ENCODE peak calls at places on chromosomes 1 and 21, in seven cellular contexts. One of them, this sample, is unnamed. For H3K27me3 and H3K36me3, the result is how much of the 10 kb centered on the place peaks cover.

GRCh38 chr21:45326169-45326833 is 38.6 kb upstream of the POFUT2 start:
- DNase-seq in left ventricle myocardium inferior: peak
- DNase-seq in heart right ventricle: no peak
- DNase-seq in ovary: peak
- DNase-seq in tibial artery: no peak
- DNase-seq in spleen: peak
- DNase-seq in right lobe of liver: no peak
- DNase-seq in this sample: no peak

GRCh38 chr21:28215214-28215954 is 777.3 kb downstream of the LTN1 start:
- DNase-seq in left ventricle myocardium inferior: no peak
- DNase-seq in heart right ventricle: peak
- DNase-seq in ovary: peak
- DNase-seq in tibial artery: peak
- DNase-seq in spleen: no peak
- DNase-seq in right lobe of liver: no peak
- DNase-seq in this sample: no peak

GRCh38 chr1:231931846-231932454 is 305.4 kb downstream of the DISC1 start:
- DNase-seq in left ventricle myocardium inferior: no peak
- DNase-seq in heart right ventricle: no peak
- DNase-seq in ovary: no peak
- DNase-seq in tibial artery: no peak
- DNase-seq in spleen: no peak
- DNase-seq in right lobe of liver: no peak
- DNase-seq in this sample: no peak

GRCh38 chr1:158754420-158754819 is at the start of gene OR6K6:
- DNase-seq in left ventricle myocardium inferior: no peak
- DNase-seq in heart right ventricle: no peak
- DNase-seq in ovary: no peak
- DNase-seq in tibial artery: no peak
- DNase-seq in spleen: no peak
- DNase-seq in right lobe of liver: no peak
- DNase-seq in this sample: no peak

GRCh38 chr1:240691521-240692338 is 79.8 kb upstream of the GREM2 start:
- DNase-seq in left ventricle myocardium inferior: no peak
- DNase-seq in heart right ventricle: peak
- DNase-seq in ovary: peak
- DNase-seq in tibial artery: peak
- DNase-seq in spleen: no peak
- DNase-seq in right lobe of liver: peak
- DNase-seq in this sample: no peak

GRCh38 chr1:67659229-67659628 is 25.8 kb upstream of the GADD45A start:
- DNase-seq in left ventricle myocardium inferior: no peak
- DNase-seq in heart right ventricle: no peak
- DNase-seq in ovary: no peak
- DNase-seq in tibial artery: no peak
- DNase-seq in spleen: no peak
- DNase-seq in right lobe of liver: no peak
- DNase-seq in this sample: no peak

GRCh38 chr1:36542024-36542961 is 59.6 kb upstream of the CSF3R start:
- DNase-seq in left ventricle myocardium inferior: no peak
- DNase-seq in heart right ventricle: no peak
- DNase-seq in ovary: no peak
- DNase-seq in tibial artery: no peak
- DNase-seq in spleen: no peak
- DNase-seq in right lobe of liver: no peak
- DNase-seq in this sample: no peak

GRCh38 chr1:78104322-78104721 is 58.6 kb downstream of the GIPC2 start:
- DNase-seq in left ventricle myocardium inferior: no peak
- DNase-seq in heart right ventricle: no peak
- DNase-seq in ovary: no peak
- DNase-seq in tibial artery: no peak
- DNase-seq in spleen: no peak
- DNase-seq in right lobe of liver: no peak
- DNase-seq in this sample: no peak

GRCh38 chr21:45640888-45641479 is 2.5 kb upstream of the PCBP3 start:
- DNase-seq in left ventricle myocardium inferior: no peak
- DNase-seq in heart right ventricle: peak
- DNase-seq in ovary: peak
- DNase-seq in tibial artery: no peak
- DNase-seq in spleen: peak
- DNase-seq in right lobe of liver: peak
- DNase-seq in this sample: no peak

GRCh38 chr1:9128520-9129371 is at the start of gene GPR157:
- DNase-seq in left ventricle myocardium inferior: peak
- DNase-seq in heart right ventricle: peak
- DNase-seq in ovary: peak
- DNase-seq in tibial artery: peak
- DNase-seq in spleen: peak
- DNase-seq in right lobe of liver: peak
- DNase-seq in this sample: peak

GRCh38 chr1:161037661-161038522 is 872 bp downstream of the TSTD1 start:
- DNase-seq in left ventricle myocardium inferior: no peak
- DNase-seq in heart right ventricle: no peak
- DNase-seq in ovary: peak
- DNase-seq in tibial artery: no peak
- DNase-seq in spleen: no peak
- DNase-seq in right lobe of liver: no peak
- DNase-seq in this sample: no peak

GRCh38 chr1:8567146-8567545 is 249.2 kb downstream of the SLC45A1 start:
- DNase-seq in left ventricle myocardium inferior: no peak
- DNase-seq in heart right ventricle: no peak
- DNase-seq in ovary: no peak
- DNase-seq in tibial artery: no peak
- DNase-seq in spleen: no peak
- DNase-seq in right lobe of liver: no peak
- DNase-seq in this sample: no peak

DNA sequence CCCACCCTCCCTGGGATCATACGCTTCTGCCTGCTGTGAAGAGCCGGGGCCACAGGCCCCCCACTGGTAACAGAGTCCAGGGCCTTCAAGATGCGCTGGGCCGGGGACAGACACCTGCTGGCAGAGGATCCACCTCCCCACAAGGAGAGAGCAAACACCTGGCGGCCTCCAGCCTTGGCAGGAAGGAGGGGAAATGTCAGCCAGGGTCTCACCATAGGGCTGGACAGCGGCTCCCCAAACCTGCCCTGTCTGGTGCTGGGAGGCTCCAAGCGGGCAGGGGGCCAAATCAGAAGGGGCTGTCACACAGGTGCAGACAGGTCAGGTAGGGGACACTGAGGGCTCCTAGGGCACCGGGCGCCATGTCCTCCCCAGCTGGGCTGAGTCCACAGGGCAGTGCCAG is 58.9 kb downstream of the KCNAB2 start:
- DNase-seq in left ventricle myocardium inferior: no peak
- DNase-seq in heart right ventricle: no peak
- DNase-seq in ovary: no peak
- DNase-seq in tibial artery: no peak
- DNase-seq in spleen: peak
- DNase-seq in right lobe of liver: no peak
- DNase-seq in this sample: no peak
- H3K27me3 ChIP-seq in left ventricle myocardium inferior: half or more
- H3K27me3 ChIP-seq in heart right ventricle: under half
- H3K27me3 ChIP-seq in ovary: under half
- H3K27me3 ChIP-seq in tibial artery: half or more
- H3K27me3 ChIP-seq in spleen: under half
- H3K27me3 ChIP-seq in right lobe of liver: under half
- H3K27me3 ChIP-seq in this sample: under half

GRCh38 chr1:93180723-93181613 is at the start of gene CCDC18:
- DNase-seq in left ventricle myocardium inferior: no peak
- DNase-seq in heart right ventricle: no peak
- DNase-seq in ovary: no peak
- DNase-seq in tibial artery: no peak
- DNase-seq in spleen: no peak
- DNase-seq in right lobe of liver: no peak
- DNase-seq in this sample: no peak
- H3K27ac ChIP-seq in left ventricle myocardium inferior: peak
- H3K27ac ChIP-seq in heart right ventricle: peak
- H3K27ac ChIP-seq in ovary: peak
- H3K27ac ChIP-seq in tibial artery: peak
- H3K27ac ChIP-seq in spleen: peak
- H3K27ac ChIP-seq in right lobe of liver: peak
- H3K27ac ChIP-seq in this sample: peak

DNA sequence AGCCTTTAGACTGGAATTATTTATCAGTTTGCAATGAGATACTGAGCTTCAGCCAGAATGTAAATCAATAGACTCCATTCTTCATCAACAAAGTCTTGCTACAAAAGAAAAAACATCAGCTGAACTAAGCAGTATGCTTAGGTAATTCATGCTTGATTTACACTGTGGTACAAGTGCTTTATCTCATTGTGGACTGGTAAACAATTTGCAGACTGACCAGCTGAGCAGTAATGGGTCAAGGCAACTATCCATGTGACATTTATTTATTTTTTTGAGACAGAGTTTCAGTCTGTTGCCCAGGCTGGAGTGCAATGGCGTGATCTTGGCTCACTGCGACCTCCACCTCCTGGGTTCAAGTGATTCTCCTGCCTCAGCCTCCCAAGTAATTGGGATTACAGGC is 39.8 kb upstream of the SYT2 start:
- DNase-seq in left ventricle myocardium inferior: no peak
- DNase-seq in heart right ventricle: no peak
- DNase-seq in ovary: no peak
- DNase-seq in tibial artery: no peak
- DNase-seq in spleen: no peak
- DNase-seq in right lobe of liver: no peak
- DNase-seq in this sample: no peak
- H3K36me3 ChIP-seq in left ventricle myocardium inferior: half or more
- H3K36me3 ChIP-seq in heart right ventricle: half or more
- H3K36me3 ChIP-seq in ovary: under half
- H3K36me3 ChIP-seq in tibial artery: under half
- H3K36me3 ChIP-seq in spleen: half or more
- H3K36me3 ChIP-seq in right lobe of liver: under half
- H3K36me3 ChIP-seq in this sample: half or more

DNA sequence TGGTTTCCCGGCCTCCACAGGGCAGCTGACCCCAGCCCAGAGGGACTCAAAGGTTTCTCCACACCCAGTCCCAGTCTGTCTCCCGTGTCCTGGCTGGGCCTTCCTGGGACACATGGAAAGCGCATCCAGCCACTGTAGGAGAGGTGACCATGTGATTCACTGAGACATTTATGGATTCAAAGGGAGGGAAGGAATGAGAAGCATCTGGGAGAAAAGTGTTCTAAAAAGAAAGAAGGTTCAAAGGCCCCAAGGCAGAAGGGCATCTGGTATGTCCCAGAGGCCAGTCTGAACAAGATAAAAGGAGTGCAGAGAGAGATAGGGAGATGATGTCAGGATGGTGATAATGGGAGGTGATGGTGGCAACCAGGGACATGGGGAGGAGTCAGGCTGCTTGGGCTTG is 12.3 kb downstream of the RHOU start:
- DNase-seq in left ventricle myocardium inferior: no peak
- DNase-seq in heart right ventricle: no peak
- DNase-seq in ovary: no peak
- DNase-seq in tibial artery: no peak
- DNase-seq in spleen: no peak
- DNase-seq in right lobe of liver: no peak
- DNase-seq in this sample: no peak
- H3K27me3 ChIP-seq in left ventricle myocardium inferior: under half
- H3K27me3 ChIP-seq in heart right ventricle: under half
- H3K27me3 ChIP-seq in ovary: under half
- H3K27me3 ChIP-seq in tibial artery: under half
- H3K27me3 ChIP-seq in spleen: under half
- H3K27me3 ChIP-seq in right lobe of liver: under half
- H3K27me3 ChIP-seq in this sample: under half

DNA sequence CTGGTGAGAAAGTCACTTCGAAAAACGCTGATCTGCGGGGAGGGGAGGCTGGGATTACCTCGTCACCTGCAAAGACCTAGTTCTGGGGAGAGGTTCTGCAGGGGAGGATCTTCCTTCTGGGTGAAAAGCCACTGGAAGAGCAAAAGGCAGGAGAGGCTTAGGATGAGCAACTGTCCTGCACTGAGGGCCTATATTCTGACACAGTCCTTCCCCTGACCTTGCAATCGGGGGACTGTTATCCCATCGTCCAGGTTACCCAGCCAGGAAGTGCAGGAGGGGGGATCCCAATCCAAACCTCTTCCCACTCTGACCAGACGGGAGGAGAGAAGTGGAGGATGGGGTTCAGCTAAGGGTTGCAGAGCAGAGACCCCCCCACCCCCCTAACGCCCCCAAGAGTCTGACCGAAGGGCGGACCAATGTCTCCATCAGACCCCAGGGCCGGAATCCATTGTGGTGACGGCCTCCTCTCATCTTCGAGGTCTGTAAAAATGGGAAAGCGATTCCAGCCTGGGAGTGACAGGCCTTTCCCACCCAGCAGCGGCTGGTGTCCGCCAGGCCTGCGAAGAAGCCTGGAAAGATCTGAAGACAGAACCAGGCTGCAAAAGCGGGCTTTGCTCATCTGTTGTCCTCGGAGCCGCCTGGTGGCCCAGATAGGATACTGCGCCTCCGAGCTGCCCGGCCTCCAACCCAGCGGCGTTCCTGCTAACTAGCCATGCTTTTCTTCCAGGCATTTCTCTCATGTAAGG is 1.6 kb upstream of the DHRS3 start:
- DNase-seq in left ventricle myocardium inferior: peak
- DNase-seq in heart right ventricle: peak
- DNase-seq in ovary: peak
- DNase-seq in tibial artery: peak
- DNase-seq in spleen: peak
- DNase-seq in right lobe of liver: peak
- DNase-seq in this sample: peak
- H3K27ac ChIP-seq in left ventricle myocardium inferior: peak
- H3K27ac ChIP-seq in heart right ventricle: peak
- H3K27ac ChIP-seq in ovary: peak
- H3K27ac ChIP-seq in tibial artery: peak
- H3K27ac ChIP-seq in spleen: peak
- H3K27ac ChIP-seq in right lobe of liver: peak
- H3K27ac ChIP-seq in this sample: peak

GRCh38 chr21:36883532-36884486 is 82.7 kb downstream of the HLCS start:
- DNase-seq in left ventricle myocardium inferior: no peak
- DNase-seq in heart right ventricle: no peak
- DNase-seq in ovary: no peak
- DNase-seq in tibial artery: no peak
- DNase-seq in spleen: no peak
- DNase-seq in right lobe of liver: no peak
- DNase-seq in this sample: peak
- H3K36me3 ChIP-seq in left ventricle myocardium inferior: under half
- H3K36me3 ChIP-seq in heart right ventricle: under half
- H3K36me3 ChIP-seq in ovary: under half
- H3K36me3 ChIP-seq in tibial artery: under half
- H3K36me3 ChIP-seq in spleen: under half
- H3K36me3 ChIP-seq in right lobe of liver: under half
- H3K36me3 ChIP-seq in this sample: under half

DNA sequence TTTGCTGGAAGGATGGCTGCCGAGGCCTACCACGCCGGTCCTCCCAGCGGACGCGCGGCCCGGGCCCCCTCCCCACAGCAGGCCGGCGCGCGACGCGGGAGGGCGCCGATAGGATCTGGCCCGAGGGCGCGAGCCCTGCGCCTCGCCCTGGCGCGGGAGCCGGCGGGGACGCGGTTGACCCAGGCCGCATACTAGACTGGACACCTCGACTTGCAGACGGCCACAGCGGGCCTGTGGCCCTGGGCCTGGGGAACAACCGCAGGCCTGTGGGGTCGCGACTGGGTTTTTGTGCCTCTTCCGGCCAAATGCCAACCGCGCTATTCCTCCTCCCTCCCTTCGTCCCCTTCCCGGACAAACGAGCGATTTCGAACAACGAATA is 2.5 kb downstream of the NHLH2 start:
- DNase-seq in left ventricle myocardium inferior: no peak
- DNase-seq in heart right ventricle: no peak
- DNase-seq in ovary: no peak
- DNase-seq in tibial artery: no peak
- DNase-seq in spleen: no peak
- DNase-seq in right lobe of liver: no peak
- DNase-seq in this sample: no peak
- H3K27me3 ChIP-seq in left ventricle myocardium inferior: half or more
- H3K27me3 ChIP-seq in heart right ventricle: half or more
- H3K27me3 ChIP-seq in ovary: under half
- H3K27me3 ChIP-seq in tibial artery: half or more
- H3K27me3 ChIP-seq in spleen: under half
- H3K27me3 ChIP-seq in right lobe of liver: under half
- H3K27me3 ChIP-seq in this sample: under half

GRCh38 chr1:168708698-168709406 is 20.2 kb downstream of the DPT start:
- DNase-seq in left ventricle myocardium inferior: no peak
- DNase-seq in heart right ventricle: no peak
- DNase-seq in ovary: no peak
- DNase-seq in tibial artery: peak
- DNase-seq in spleen: no peak
- DNase-seq in right lobe of liver: no peak
- DNase-seq in this sample: no peak
- H3K27ac ChIP-seq in left ventricle myocardium inferior: peak
- H3K27ac ChIP-seq in heart right ventricle: peak
- H3K27ac ChIP-seq in ovary: no peak
- H3K27ac ChIP-seq in tibial artery: peak
- H3K27ac ChIP-seq in spleen: no peak
- H3K27ac ChIP-seq in right lobe of liver: no peak
- H3K27ac ChIP-seq in this sample: peak